ENCODE peak calls at places on chromosomes 3 and 15, in eight cellular contexts. O, V, U, N, D, I, H and Q are unnamed samples.

GRCh38 chr3:72429589-72430362 is 418.5 kb downstream of the SHQ1 start:
- DNase-seq in O (no peak), V (no peak), U (no peak), N (no peak), D (no peak), I (no peak), H (no peak), Q (no peak)

GRCh38 chr3:14290631-14291385 is 111.6 kb upstream of the SLC6A6 start:
- DNase-seq in O (no peak), V (no peak), U (no peak), N (no peak), D (no peak), I (peak), H (no peak), Q (no peak)

GRCh38 chr3:135908737-135909136 is 56.8 kb upstream of the PPP2R3A start:
- DNase-seq in O (no peak), V (no peak), U (no peak), N (no peak), D (no peak), I (no peak), H (no peak), Q (no peak)

GRCh38 chr3:110419571-110419970 is 652.0 kb upstream of the NECTIN3 start:
- DNase-seq in O (peak), V (no peak), U (no peak), N (no peak), D (no peak), I (no peak), H (no peak), Q (no peak)

GRCh38 chr15:41881925-41882688 is 11.7 kb downstream of the SPTBN5 start:
- DNase-seq in O (peak), V (no peak), U (no peak), N (no peak), D (no peak), I (peak), H (no peak), Q (no peak)

GRCh38 chr15:100836501-100836900 is 43.1 kb upstream of the ALDH1A3 start:
- DNase-seq in O (no peak), V (peak), U (no peak), N (no peak), D (no peak), I (no peak), H (no peak), Q (no peak)

GRCh38 chr3:138984816-138985215 is 21.3 kb downstream of the PRR23A start:
- DNase-seq in O (no peak), V (no peak), U (no peak), N (no peak), D (no peak), I (no peak), H (no peak), Q (no peak)

GRCh38 chr3:161273589-161274218 is 52.6 kb downstream of the NMD3 start:
- DNase-seq in O (peak), V (no peak), U (peak), N (no peak), D (peak), I (peak), H (no peak), Q (no peak)

GRCh38 chr3:122942937-122943827 is 84.4 kb downstream of the SEMA5B start:
- DNase-seq in O (peak), V (peak), U (peak), N (peak), D (peak), I (peak), H (peak), Q (peak)

GRCh38 chr3:158165730-158166129 is 55.8 kb downstream of the RSRC1 start:
- DNase-seq in O (peak), V (no peak), U (no peak), N (no peak), D (no peak), I (no peak), H (no peak), Q (no peak)

GRCh38 chr3:14415501-14415900 is 13.1 kb downstream of the SLC6A6 start:
- DNase-seq in O (peak), V (no peak), U (peak), N (no peak), D (peak), I (no peak), H (no peak), Q (no peak)

GRCh38 chr3:184776916-184777315 is 35.0 kb upstream of the VPS8 start:
- DNase-seq in O (no peak), V (no peak), U (no peak), N (no peak), D (no peak), I (no peak), H (no peak), Q (no peak)

GRCh38 chr3:117444175-117444574 is 734.6 kb downstream of the TUSC7 start:
- DNase-seq in O (no peak), V (no peak), U (no peak), N (no peak), D (no peak), I (no peak), H (no peak), Q (no peak)

GRCh38 chr15:52924641-52925040 is 134.5 kb upstream of the ONECUT1 start:
- DNase-seq in O (no peak), V (no peak), U (no peak), N (no peak), D (no peak), I (no peak), H (no peak), Q (no peak)

GRCh38 chr15:59456114-59456513 is 18.1 kb downstream of the FAM81A start:
- DNase-seq in O (no peak), V (peak), U (no peak), N (peak), D (no peak), I (peak), H (no peak), Q (no peak)

GRCh38 chr15:78050851-78051250 is 26.7 kb downstream of the TBC1D2B start:
- DNase-seq in O (no peak), V (no peak), U (no peak), N (no peak), D (no peak), I (no peak), H (no peak), Q (no peak)

GRCh38 chr3:60758169-60758568 is 493.1 kb downstream of the FHIT start:
- DNase-seq in O (no peak), V (no peak), U (no peak), N (no peak), D (no peak), I (no peak), H (no peak), Q (no peak)

GRCh38 chr15:65970937-65971740 is 101.8 kb downstream of the RAB11A start:
- DNase-seq in O (no peak), V (no peak), U (no peak), N (no peak), D (peak), I (no peak), H (no peak), Q (no peak)

GRCh38 chr3:468172-468571 is 271.6 kb downstream of the CHL1 start:
- DNase-seq in O (peak), V (no peak), U (no peak), N (no peak), D (no peak), I (peak), H (no peak), Q (no peak)

GRCh38 chr15:35690698-35691116 is 144.7 kb upstream of the DPH6 start:
- DNase-seq in O (peak), V (no peak), U (peak), N (no peak), D (peak), I (peak), H (peak), Q (no peak)

GRCh38 chr3:38653685-38654537 is 4.4 kb upstream of the SCN5A start:
- DNase-seq in O (no peak), V (no peak), U (no peak), N (no peak), D (no peak), I (peak), H (no peak), Q (no peak)

GRCh38 chr3:33883538-33884203 is 85.2 kb downstream of the PDCD6IP start:
- DNase-seq in O (peak), V (no peak), U (peak), N (no peak), D (peak), I (peak), H (no peak), Q (no peak)

GRCh38 chr3:159872374-159873109 is 116.1 kb upstream of the IL12A start:
- DNase-seq in O (peak), V (no peak), U (peak), N (no peak), D (peak), I (no peak), H (no peak), Q (no peak)

GRCh38 chr3:131223373-131224289 is 157.9 kb upstream of the NUDT16 start:
- DNase-seq in O (peak), V (no peak), U (peak), N (no peak), D (no peak), I (no peak), H (no peak), Q (no peak)

GRCh38 chr3:152386208-152386607 is 117.5 kb downstream of the MBNL1 start:
- DNase-seq in O (no peak), V (no peak), U (no peak), N (no peak), D (no peak), I (no peak), H (no peak), Q (no peak)

GRCh38 chr3:152384412-152384811 is 115.7 kb downstream of the MBNL1 start:
- DNase-seq in O (no peak), V (no peak), U (no peak), N (no peak), D (no peak), I (no peak), H (no peak), Q (no peak)

GRCh38 chr3:152383136-152383606 is 114.4 kb downstream of the MBNL1 start:
- DNase-seq in O (no peak), V (no peak), U (no peak), N (no peak), D (no peak), I (no peak), H (no peak), Q (no peak)

GRCh38 chr3:152388631-152389030 is 119.9 kb downstream of the MBNL1 start:
- DNase-seq in O (no peak), V (no peak), U (no peak), N (no peak), D (no peak), I (no peak), H (no peak), Q (no peak)

DNA sequence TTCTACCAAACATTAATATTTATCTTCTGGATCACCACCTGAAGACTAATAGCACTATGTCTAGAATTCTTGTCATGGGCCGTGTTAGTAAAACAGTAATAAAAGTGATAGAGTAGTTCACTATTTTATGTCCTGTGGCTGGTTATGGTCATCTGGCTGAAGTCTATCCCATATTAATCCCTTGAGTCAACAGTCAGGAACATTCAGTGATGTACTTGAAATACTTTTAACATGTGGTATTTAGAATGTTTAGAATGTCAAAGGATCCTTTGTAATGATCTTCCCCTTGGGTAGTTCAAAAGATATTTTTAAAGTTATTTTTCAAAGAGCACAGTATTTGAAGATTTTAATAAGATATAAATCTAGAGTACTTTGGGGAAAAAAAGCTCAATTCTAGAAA is 117.0 kb downstream of the MBNL1 start:
- DNase-seq in O (peak), V (no peak), U (peak), N (no peak), D (peak), I (no peak), H (no peak), Q (no peak)
- TF ChIP-seq CTCF in O (no peak), V (no peak), U (no peak), N (no peak), D (no peak), I (no peak), H (no peak), Q (no peak)

GRCh38 chr3:17088017-17088416 is 203.3 kb downstream of the PLCL2 start:
- DNase-seq in O (no peak), V (no peak), U (no peak), N (no peak), D (no peak), I (no peak), H (no peak), Q (no peak)
- H3K27ac ChIP-seq in O (no peak), V (no peak), U (no peak), N (no peak), D (no peak), I (no peak), H (no peak), Q (peak)

GRCh38 chr15:61201322-61201721 is 27.8 kb downstream of the RORA start:
- DNase-seq in O (no peak), V (no peak), U (no peak), N (no peak), D (no peak), I (no peak), H (no peak), Q (no peak)

GRCh38 chr15:61199681-61200080 is 29.4 kb downstream of the RORA start:
- DNase-seq in O (no peak), V (no peak), U (no peak), N (no peak), D (no peak), I (no peak), H (no peak), Q (no peak)

GRCh38 chr15:61200626-61201025 is 28.5 kb downstream of the RORA start:
- DNase-seq in O (no peak), V (no peak), U (no peak), N (no peak), D (no peak), I (no peak), H (no peak), Q (no peak)

GRCh38 chr15:61206767-61207166 is 22.3 kb downstream of the RORA start:
- DNase-seq in O (no peak), V (no peak), U (no peak), N (no peak), D (no peak), I (no peak), H (no peak), Q (no peak)

DNA sequence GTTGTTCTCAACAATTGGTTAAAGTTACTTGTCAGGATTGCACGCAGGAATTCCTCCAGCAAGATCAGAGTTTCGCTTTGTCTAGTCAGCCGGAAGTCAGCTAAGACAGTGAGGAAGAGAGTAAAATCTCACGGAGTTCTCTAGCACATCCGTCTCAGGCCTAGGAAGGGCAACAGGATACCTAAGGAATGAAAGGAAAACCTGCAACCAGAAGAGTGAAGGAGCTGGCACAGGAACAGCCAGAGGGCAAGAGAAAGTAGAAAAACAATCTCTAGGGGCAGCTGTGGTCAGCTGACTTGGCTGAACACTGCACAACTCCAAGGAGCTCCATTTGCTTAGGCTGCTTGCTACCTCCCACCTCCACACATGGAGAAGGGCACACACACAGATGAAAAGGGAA is 23.7 kb downstream of the RORA start:
- DNase-seq in O (peak), V (no peak), U (peak), N (no peak), D (no peak), I (no peak), H (peak), Q (no peak)
- H3K4me3 ChIP-seq in O (no peak), V (no peak), U (no peak), N (no peak), D (no peak), I (no peak), H (peak), Q (peak)

DNA sequence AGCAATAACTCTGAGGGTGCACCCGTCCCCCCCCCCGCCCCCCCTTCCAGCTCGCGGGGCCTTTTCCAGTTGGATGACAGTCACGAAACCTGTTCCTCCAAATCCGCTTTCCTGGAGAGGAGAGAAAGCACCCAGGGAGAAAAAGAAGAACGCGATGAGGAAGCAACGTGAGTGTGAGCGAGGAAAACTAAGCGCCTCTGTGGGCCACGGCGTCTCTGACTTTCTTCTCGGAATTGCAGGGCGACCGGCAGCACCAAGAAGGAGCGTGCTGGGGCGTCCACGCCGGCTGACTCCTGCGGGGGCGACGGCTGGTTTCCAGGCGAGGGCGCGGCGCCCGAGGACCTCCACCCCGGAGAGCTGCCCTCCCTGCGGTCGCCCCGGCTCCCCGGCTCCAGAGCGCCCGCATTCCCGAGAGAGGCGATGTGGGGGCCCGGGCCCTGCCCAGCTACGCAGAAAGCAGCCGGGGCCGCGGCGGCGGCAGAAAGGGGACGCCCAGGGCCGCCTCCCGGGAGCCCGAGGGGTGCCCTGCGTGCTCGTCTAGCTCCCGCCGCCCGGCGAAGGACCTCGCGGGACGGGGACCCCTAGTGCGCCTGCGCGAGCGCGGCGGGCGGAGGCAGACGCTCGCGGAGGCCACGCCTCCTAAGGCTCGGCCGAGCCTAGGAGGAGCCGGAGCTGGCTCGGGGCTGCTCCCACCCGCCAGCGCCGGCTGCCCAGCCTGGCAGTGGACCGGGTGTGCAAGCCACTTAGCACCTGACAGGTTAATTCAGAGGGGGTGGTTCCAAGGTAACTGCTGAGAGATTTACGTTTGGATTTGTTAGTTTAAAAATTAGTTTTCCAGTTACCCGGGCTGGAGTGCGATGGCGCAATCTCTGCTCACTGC is 15.3 kb upstream of the ADIPOQ start:
- DNase-seq in O (peak), V (peak), U (peak), N (peak), D (peak), I (peak), H (peak), Q (peak)
- TF ChIP-seq CTCF in O (no peak), V (no peak), U (no peak), N (no peak), D (no peak), I (no peak), H (no peak), Q (no peak)

DNA sequence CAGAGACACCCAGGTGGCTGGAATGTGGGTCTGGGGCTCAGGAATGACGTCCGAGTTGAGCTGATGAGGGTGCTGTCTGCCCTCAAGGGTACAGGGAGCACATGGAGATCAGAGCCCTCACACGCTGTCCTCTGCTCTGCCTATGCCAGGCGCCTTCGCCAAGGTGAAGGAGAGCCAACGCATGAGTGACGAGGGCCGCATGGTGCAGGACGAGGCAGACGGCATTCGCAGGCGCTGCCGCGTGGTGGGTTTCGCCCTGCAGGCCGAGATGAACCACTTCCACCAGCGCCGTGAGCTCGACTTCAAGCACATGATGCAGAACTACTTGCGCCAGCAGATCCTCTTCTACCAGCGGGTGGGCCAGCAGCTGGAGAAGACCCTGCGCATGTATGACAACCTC is 9.1 kb downstream of the SNX33 start:
- DNase-seq in O (no peak), V (no peak), U (no peak), N (no peak), D (no peak), I (no peak), H (no peak), Q (no peak)
- H3K27ac ChIP-seq in O (no peak), V (no peak), U (no peak), N (no peak), D (no peak), I (no peak), H (no peak), Q (no peak)

GRCh38 chr3:112084980-112085697 is 1.1 kb upstream of the C3orf52 start:
- DNase-seq in O (no peak), V (no peak), U (no peak), N (no peak), D (no peak), I (peak), H (no peak), Q (no peak)
- H3K4me3 ChIP-seq in O (no peak), V (no peak), U (no peak), N (no peak), D (no peak), I (no peak), H (no peak), Q (no peak)